ENCODE peak calls at places on chromosomes 6 and 20, in five cellular contexts. G, W, Q, C and K are unnamed samples.

GRCh38 chr20:371755-372542 is 8.6 kb upstream of the TRIB3 start:
- DNase-seq in C (peak; percentile 85), W (no peak), G (peak; percentile 57), Q (peak; percentile 93), K (peak; percentile 98)

GRCh38 chr20:56995157-56995556 is 271.3 kb downstream of the BMP7 start:
- DNase-seq in C (no peak), G (no peak), W (no peak), Q (no peak), K (no peak)

GRCh38 chr6:5054427-5054873 is 30.7 kb upstream of the PPP1R3G start:
- DNase-seq in G (no peak), C (no peak), W (no peak), Q (no peak), K (peak; percentile 37)

GRCh38 chr6:63476302-63476701 is 96.0 kb upstream of the LOC128125822 start:
- DNase-seq in Q (no peak), W (no peak), C (no peak), G (no peak), K (no peak)

GRCh38 chr6:116011520-116011919 is 49.2 kb downstream of the FRK start:
- DNase-seq in W (no peak), G (no peak), C (no peak), Q (no peak), K (no peak)

GRCh38 chr6:85911067-85911466 is 268.4 kb upstream of the SYNCRIP start:
- DNase-seq in Q (no peak), C (no peak), W (no peak), G (no peak), K (no peak)

GRCh38 chr20:36311141-36311853 is 5.2 kb downstream of the DLGAP4 start:
- DNase-seq in C (no peak), G (no peak), Q (no peak), W (no peak), K (peak; percentile 3)

GRCh38 chr20:1119128-1119505 is 715 bp downstream of the PSMF1 start:
- DNase-seq in W (no peak), Q (no peak), G (no peak), C (no peak), K (peak; percentile 17)

GRCh38 chr6:112050417-112050816 is 3.5 kb upstream of the CCN6 start:
- DNase-seq in C (no peak), G (no peak), Q (no peak), W (no peak), K (no peak)

GRCh38 chr6:49555951-49556350 is 5.5 kb downstream of the C6orf141 start:
- DNase-seq in G (no peak), Q (no peak), W (no peak), C (no peak), K (no peak)

GRCh38 chr20:433300-433975 is 25.3 kb downstream of the RBCK1 start:
- DNase-seq in G (no peak), Q (no peak), W (no peak), C (no peak), K (no peak)

GRCh38 chr20:44433751-44434538 is 41.7 kb upstream of the TTPAL start:
- DNase-seq in G (no peak), W (no peak), C (no peak), Q (no peak), K (no peak)

DNA sequence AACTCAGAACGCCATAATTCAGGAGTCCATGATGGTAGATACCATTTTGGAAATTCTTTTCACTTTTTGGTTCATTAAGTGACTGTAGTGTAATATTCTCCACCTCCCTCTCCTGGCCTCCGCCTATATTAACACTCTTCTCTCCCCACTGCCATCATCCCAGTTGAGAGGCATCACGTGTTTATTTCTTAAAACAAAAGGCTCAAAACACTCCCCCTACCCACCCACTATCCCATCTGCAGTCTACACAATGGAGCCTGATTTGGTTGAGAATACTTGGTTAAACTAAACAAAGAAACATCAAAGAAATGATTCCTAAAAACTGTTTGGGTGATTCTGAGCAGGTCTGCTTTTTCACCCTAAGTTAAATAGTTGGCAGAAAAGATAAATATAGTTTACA is 5.8 kb downstream of the TFAP2B start:
- DNase-seq in C (no peak), W (no peak), G (no peak), Q (no peak), K (no peak)
- TF ChIP-seq CTCF in C (no peak), W (no peak), G (no peak), Q (no peak), K (no peak)

DNA sequence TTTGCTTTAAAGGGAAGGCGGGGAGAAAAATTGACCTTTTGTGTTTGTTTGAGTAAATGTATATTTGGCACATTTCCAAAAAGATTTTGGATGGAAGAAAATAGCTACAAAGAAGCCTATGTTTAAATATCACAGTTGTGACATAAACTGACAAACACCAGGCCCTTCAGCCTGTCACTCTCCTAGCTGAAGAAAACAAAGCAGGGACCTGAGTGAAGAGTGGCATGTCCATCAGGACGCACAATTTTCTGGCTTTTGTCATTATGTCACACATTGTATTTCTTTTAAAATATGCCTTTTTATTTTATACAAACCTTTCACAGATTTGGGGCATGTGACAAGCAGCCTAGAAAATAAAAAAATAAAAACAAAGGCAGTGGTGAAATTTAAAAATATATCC is 241.2 kb downstream of the OGFRL1 start:
- DNase-seq in Q (no peak), C (no peak), W (no peak), G (no peak), K (no peak)
- H3K4me3 ChIP-seq in Q (no peak overlapping the region), C (no peak overlapping the region), W (no peak overlapping the region), G (no peak overlapping the region), K (no peak overlapping the region)

DNA sequence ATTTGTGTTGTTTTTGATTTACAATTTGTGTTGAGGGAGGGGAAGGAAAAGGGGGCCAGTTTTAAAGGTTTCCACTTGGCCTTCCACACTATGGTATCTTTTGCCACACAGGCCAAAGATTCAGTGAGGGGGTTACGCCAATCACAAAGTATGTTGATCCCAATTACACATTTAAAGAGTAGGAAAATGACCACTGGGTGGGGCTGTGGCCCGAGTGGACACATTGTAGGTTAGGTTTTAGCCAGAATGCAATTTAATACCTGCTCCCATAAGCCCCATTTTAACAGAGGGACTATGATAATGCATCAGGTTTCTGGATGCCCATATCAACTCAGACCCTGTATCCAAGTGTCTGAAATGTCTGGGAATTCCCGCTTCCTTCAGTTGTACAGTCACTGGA is 15.6 kb downstream of the VGLL2 start:
- DNase-seq in C (peak; percentile 41), W (no peak), G (no peak), Q (no peak), K (no peak)
- TF ChIP-seq CTCF in C (peak; percentile 28), W (no peak), G (peak; percentile 16), Q (no peak), K (no peak)

DNA sequence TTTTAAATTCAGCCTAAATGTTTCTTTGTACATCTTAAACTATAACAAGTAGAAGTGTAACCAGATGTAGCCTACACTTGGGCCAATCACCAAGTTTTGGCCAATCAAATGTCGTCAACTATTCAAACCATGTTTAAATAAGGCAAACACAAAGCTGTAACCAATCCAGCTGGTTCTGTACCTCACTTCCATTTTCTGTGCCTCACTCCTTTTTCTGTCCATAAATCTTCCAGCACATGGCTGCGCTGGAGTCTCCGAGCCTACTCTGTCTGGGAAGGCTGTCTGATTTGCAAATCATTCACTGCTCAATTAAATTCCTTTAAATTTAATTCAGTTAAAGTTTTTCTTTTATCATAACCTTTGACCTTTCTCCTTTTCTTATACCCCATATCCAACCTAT is 7.7 kb upstream of the AHI1 start:
- DNase-seq in G (no peak), W (no peak), Q (no peak), C (no peak), K (no peak)
- H3K4me3 ChIP-seq in G (no peak overlapping the region), W (no peak overlapping the region), Q (no peak overlapping the region), C (no peak overlapping the region), K (no peak overlapping the region)